ENCODE peak calls at places on chromosomes 16 and 17, in nine cellular contexts. One of them, this sample, is unnamed.

GRCh38 chr17:45115871-45116270 is 16.4 kb downstream of the PLCD3 start:
- DNase-seq in Karpas-422: no peak
- DNase-seq in adrenal gland: no peak
- DNase-seq in PC-9: no peak
- DNase-seq in endothelial cell: no peak
- DNase-seq in HS-5: no peak
- DNase-seq in stimulated activated CD4-positive, alpha-beta T cell treated with anti-CD3 and anti-CD28 coated beads, Interleukin-15, amount 100 ng/mL, for 1 hour: no peak
- DNase-seq in A549: no peak
- DNase-seq in amniotic epithelial cell: peak
- DNase-seq in this sample: no peak

GRCh38 chr16:86087011-86087453 is 188.1 kb downstream of the IRF8 start:
- DNase-seq in Karpas-422: no peak
- DNase-seq in adrenal gland: no peak
- DNase-seq in PC-9: no peak
- DNase-seq in endothelial cell: no peak
- DNase-seq in HS-5: no peak
- DNase-seq in stimulated activated CD4-positive, alpha-beta T cell treated with anti-CD3 and anti-CD28 coated beads, Interleukin-15, amount 100 ng/mL, for 1 hour: no peak
- DNase-seq in A549: no peak
- DNase-seq in amniotic epithelial cell: no peak
- DNase-seq in this sample: no peak

GRCh38 chr16:1494711-1495110 is 1.6 kb downstream of the TELO2 start:
- DNase-seq in Karpas-422: no peak
- DNase-seq in adrenal gland: no peak
- DNase-seq in PC-9: no peak
- DNase-seq in endothelial cell: no peak
- DNase-seq in HS-5: no peak
- DNase-seq in stimulated activated CD4-positive, alpha-beta T cell treated with anti-CD3 and anti-CD28 coated beads, Interleukin-15, amount 100 ng/mL, for 1 hour: no peak
- DNase-seq in A549: no peak
- DNase-seq in amniotic epithelial cell: no peak
- DNase-seq in this sample: no peak

GRCh38 chr16:27175888-27176287 is 27.4 kb upstream of the KDM8 start:
- DNase-seq in Karpas-422: no peak
- DNase-seq in adrenal gland: no peak
- DNase-seq in PC-9: no peak
- DNase-seq in endothelial cell: no peak
- DNase-seq in HS-5: no peak
- DNase-seq in stimulated activated CD4-positive, alpha-beta T cell treated with anti-CD3 and anti-CD28 coated beads, Interleukin-15, amount 100 ng/mL, for 1 hour: no peak
- DNase-seq in A549: peak
- DNase-seq in amniotic epithelial cell: no peak
- DNase-seq in this sample: no peak

GRCh38 chr16:15608398-15609285 is 34.3 kb downstream of the MARF1 start:
- DNase-seq in Karpas-422: no peak
- DNase-seq in adrenal gland: no peak
- DNase-seq in PC-9: no peak
- DNase-seq in endothelial cell: no peak
- DNase-seq in HS-5: no peak
- DNase-seq in stimulated activated CD4-positive, alpha-beta T cell treated with anti-CD3 and anti-CD28 coated beads, Interleukin-15, amount 100 ng/mL, for 1 hour: no peak
- DNase-seq in A549: no peak
- DNase-seq in amniotic epithelial cell: peak
- DNase-seq in this sample: no peak

GRCh38 chr17:33531311-33531710 is 238.2 kb upstream of the ASIC2 start:
- DNase-seq in Karpas-422: no peak
- DNase-seq in adrenal gland: no peak
- DNase-seq in PC-9: no peak
- DNase-seq in endothelial cell: no peak
- DNase-seq in HS-5: no peak
- DNase-seq in stimulated activated CD4-positive, alpha-beta T cell treated with anti-CD3 and anti-CD28 coated beads, Interleukin-15, amount 100 ng/mL, for 1 hour: no peak
- DNase-seq in A549: no peak
- DNase-seq in amniotic epithelial cell: no peak
- DNase-seq in this sample: no peak

GRCh38 chr17:652310-652709 is 62.3 kb downstream of the VPS53 start:
- DNase-seq in Karpas-422: no peak
- DNase-seq in adrenal gland: no peak
- DNase-seq in PC-9: no peak
- DNase-seq in endothelial cell: no peak
- DNase-seq in HS-5: no peak
- DNase-seq in stimulated activated CD4-positive, alpha-beta T cell treated with anti-CD3 and anti-CD28 coated beads, Interleukin-15, amount 100 ng/mL, for 1 hour: no peak
- DNase-seq in A549: no peak
- DNase-seq in amniotic epithelial cell: no peak
- DNase-seq in this sample: no peak

GRCh38 chr17:56581635-56582605 is 11.6 kb upstream of the NOG start:
- DNase-seq in Karpas-422: no peak
- DNase-seq in adrenal gland: no peak
- DNase-seq in PC-9: no peak
- DNase-seq in endothelial cell: no peak
- DNase-seq in HS-5: no peak
- DNase-seq in stimulated activated CD4-positive, alpha-beta T cell treated with anti-CD3 and anti-CD28 coated beads, Interleukin-15, amount 100 ng/mL, for 1 hour: no peak
- DNase-seq in A549: no peak
- DNase-seq in amniotic epithelial cell: no peak
- DNase-seq in this sample: no peak

GRCh38 chr16:67301080-67301757 is 21.9 kb downstream of the PLEKHG4 start:
- DNase-seq in Karpas-422: no peak
- DNase-seq in adrenal gland: no peak
- DNase-seq in PC-9: no peak
- DNase-seq in endothelial cell: no peak
- DNase-seq in HS-5: no peak
- DNase-seq in stimulated activated CD4-positive, alpha-beta T cell treated with anti-CD3 and anti-CD28 coated beads, Interleukin-15, amount 100 ng/mL, for 1 hour: no peak
- DNase-seq in A549: no peak
- DNase-seq in amniotic epithelial cell: no peak
- DNase-seq in this sample: no peak

GRCh38 chr16:14148569-14148968 is 77.5 kb downstream of the MRTFB start:
- DNase-seq in Karpas-422: peak
- DNase-seq in adrenal gland: no peak
- DNase-seq in PC-9: no peak
- DNase-seq in endothelial cell: no peak
- DNase-seq in HS-5: no peak
- DNase-seq in stimulated activated CD4-positive, alpha-beta T cell treated with anti-CD3 and anti-CD28 coated beads, Interleukin-15, amount 100 ng/mL, for 1 hour: no peak
- DNase-seq in A549: peak
- DNase-seq in amniotic epithelial cell: no peak
- DNase-seq in this sample: no peak

GRCh38 chr16:56606688-56607618 is 1.4 kb upstream of the MT2A start:
- DNase-seq in Karpas-422: no peak
- DNase-seq in adrenal gland: peak
- DNase-seq in PC-9: peak
- DNase-seq in endothelial cell: peak
- DNase-seq in HS-5: peak
- DNase-seq in stimulated activated CD4-positive, alpha-beta T cell treated with anti-CD3 and anti-CD28 coated beads, Interleukin-15, amount 100 ng/mL, for 1 hour: no peak
- DNase-seq in A549: peak
- DNase-seq in amniotic epithelial cell: peak
- DNase-seq in this sample: peak

GRCh38 chr17:10156579-10157488 is 41.6 kb downstream of the GAS7 start:
- DNase-seq in Karpas-422: peak
- DNase-seq in adrenal gland: peak
- DNase-seq in PC-9: no peak
- DNase-seq in endothelial cell: no peak
- DNase-seq in HS-5: no peak
- DNase-seq in stimulated activated CD4-positive, alpha-beta T cell treated with anti-CD3 and anti-CD28 coated beads, Interleukin-15, amount 100 ng/mL, for 1 hour: no peak
- DNase-seq in A549: no peak
- DNase-seq in amniotic epithelial cell: no peak
- DNase-seq in this sample: no peak

GRCh38 chr16:21101631-21102420 is 48.8 kb downstream of the DNAH3 start:
- DNase-seq in Karpas-422: peak
- DNase-seq in adrenal gland: no peak
- DNase-seq in PC-9: no peak
- DNase-seq in endothelial cell: peak
- DNase-seq in HS-5: no peak
- DNase-seq in stimulated activated CD4-positive, alpha-beta T cell treated with anti-CD3 and anti-CD28 coated beads, Interleukin-15, amount 100 ng/mL, for 1 hour: peak
- DNase-seq in A549: peak
- DNase-seq in amniotic epithelial cell: peak
- DNase-seq in this sample: peak

GRCh38 chr16:4371481-4372314 is at the start of gene VASN:
- DNase-seq in Karpas-422: peak
- DNase-seq in adrenal gland: peak
- DNase-seq in PC-9: peak
- DNase-seq in endothelial cell: peak
- DNase-seq in HS-5: no peak
- DNase-seq in stimulated activated CD4-positive, alpha-beta T cell treated with anti-CD3 and anti-CD28 coated beads, Interleukin-15, amount 100 ng/mL, for 1 hour: peak
- DNase-seq in A549: peak
- DNase-seq in amniotic epithelial cell: peak
- DNase-seq in this sample: peak

GRCh38 chr17:561118-561517 is 153.5 kb downstream of the VPS53 start:
- DNase-seq in Karpas-422: no peak
- DNase-seq in adrenal gland: no peak
- DNase-seq in PC-9: no peak
- DNase-seq in endothelial cell: no peak
- DNase-seq in HS-5: no peak
- DNase-seq in stimulated activated CD4-positive, alpha-beta T cell treated with anti-CD3 and anti-CD28 coated beads, Interleukin-15, amount 100 ng/mL, for 1 hour: no peak
- DNase-seq in A549: no peak
- DNase-seq in amniotic epithelial cell: peak
- DNase-seq in this sample: no peak

GRCh38 chr17:36082062-36082461 is 7.9 kb downstream of the CCL3 start:
- DNase-seq in Karpas-422: no peak
- DNase-seq in adrenal gland: no peak
- DNase-seq in PC-9: no peak
- DNase-seq in endothelial cell: no peak
- DNase-seq in HS-5: no peak
- DNase-seq in stimulated activated CD4-positive, alpha-beta T cell treated with anti-CD3 and anti-CD28 coated beads, Interleukin-15, amount 100 ng/mL, for 1 hour: no peak
- DNase-seq in A549: no peak
- DNase-seq in amniotic epithelial cell: no peak
- DNase-seq in this sample: no peak

GRCh38 chr17:15947331-15947730 is 2.4 kb downstream of the ADORA2B start:
- DNase-seq in Karpas-422: no peak
- DNase-seq in adrenal gland: no peak
- DNase-seq in PC-9: peak
- DNase-seq in endothelial cell: no peak
- DNase-seq in HS-5: no peak
- DNase-seq in stimulated activated CD4-positive, alpha-beta T cell treated with anti-CD3 and anti-CD28 coated beads, Interleukin-15, amount 100 ng/mL, for 1 hour: no peak
- DNase-seq in A549: no peak
- DNase-seq in amniotic epithelial cell: no peak
- DNase-seq in this sample: no peak

GRCh38 chr16:35750701-35751104 is 2291.3 kb downstream of the TP53TG3F start:
- DNase-seq in Karpas-422: no peak
- DNase-seq in adrenal gland: peak
- DNase-seq in PC-9: no peak
- DNase-seq in endothelial cell: no peak
- DNase-seq in HS-5: no peak
- DNase-seq in stimulated activated CD4-positive, alpha-beta T cell treated with anti-CD3 and anti-CD28 coated beads, Interleukin-15, amount 100 ng/mL, for 1 hour: no peak
- DNase-seq in A549: no peak
- DNase-seq in amniotic epithelial cell: no peak
- DNase-seq in this sample: no peak

GRCh38 chr16:7597677-7598076 is 265.0 kb downstream of the RBFOX1 start:
- DNase-seq in Karpas-422: no peak
- DNase-seq in adrenal gland: no peak
- DNase-seq in PC-9: no peak
- DNase-seq in endothelial cell: no peak
- DNase-seq in HS-5: no peak
- DNase-seq in stimulated activated CD4-positive, alpha-beta T cell treated with anti-CD3 and anti-CD28 coated beads, Interleukin-15, amount 100 ng/mL, for 1 hour: no peak
- DNase-seq in A549: no peak
- DNase-seq in amniotic epithelial cell: no peak
- DNase-seq in this sample: no peak

GRCh38 chr17:59848385-59848668 is 44.4 kb downstream of the TUBD1 start:
- DNase-seq in Karpas-422: no peak
- DNase-seq in adrenal gland: peak
- DNase-seq in PC-9: no peak
- DNase-seq in endothelial cell: no peak
- DNase-seq in HS-5: no peak
- DNase-seq in stimulated activated CD4-positive, alpha-beta T cell treated with anti-CD3 and anti-CD28 coated beads, Interleukin-15, amount 100 ng/mL, for 1 hour: no peak
- DNase-seq in A549: no peak
- DNase-seq in amniotic epithelial cell: no peak
- DNase-seq in this sample: no peak

GRCh38 chr16:24996301-24996700 is 18.9 kb downstream of the ARHGAP17 start:
- DNase-seq in Karpas-422: no peak
- DNase-seq in adrenal gland: peak
- DNase-seq in PC-9: no peak
- DNase-seq in endothelial cell: no peak
- DNase-seq in HS-5: no peak
- DNase-seq in stimulated activated CD4-positive, alpha-beta T cell treated with anti-CD3 and anti-CD28 coated beads, Interleukin-15, amount 100 ng/mL, for 1 hour: no peak
- DNase-seq in A549: no peak
- DNase-seq in amniotic epithelial cell: peak
- DNase-seq in this sample: no peak

GRCh38 chr16:49332589-49333267 is 40.9 kb upstream of the C16orf78 start:
- DNase-seq in Karpas-422: no peak
- DNase-seq in adrenal gland: no peak
- DNase-seq in PC-9: no peak
- DNase-seq in endothelial cell: no peak
- DNase-seq in HS-5: no peak
- DNase-seq in stimulated activated CD4-positive, alpha-beta T cell treated with anti-CD3 and anti-CD28 coated beads, Interleukin-15, amount 100 ng/mL, for 1 hour: no peak
- DNase-seq in A549: no peak
- DNase-seq in amniotic epithelial cell: no peak
- DNase-seq in this sample: no peak

GRCh38 chr16:48087639-48088038 is 68.2 kb downstream of the ABCC12 start:
- DNase-seq in Karpas-422: no peak
- DNase-seq in adrenal gland: no peak
- DNase-seq in PC-9: no peak
- DNase-seq in endothelial cell: no peak
- DNase-seq in HS-5: no peak
- DNase-seq in stimulated activated CD4-positive, alpha-beta T cell treated with anti-CD3 and anti-CD28 coated beads, Interleukin-15, amount 100 ng/mL, for 1 hour: no peak
- DNase-seq in A549: no peak
- DNase-seq in amniotic epithelial cell: no peak
- DNase-seq in this sample: no peak

GRCh38 chr17:10612957-10613744 is 44.0 kb downstream of the MYH3 start:
- DNase-seq in Karpas-422: no peak
- DNase-seq in adrenal gland: no peak
- DNase-seq in PC-9: no peak
- DNase-seq in endothelial cell: no peak
- DNase-seq in HS-5: peak
- DNase-seq in stimulated activated CD4-positive, alpha-beta T cell treated with anti-CD3 and anti-CD28 coated beads, Interleukin-15, amount 100 ng/mL, for 1 hour: no peak
- DNase-seq in A549: no peak
- DNase-seq in amniotic epithelial cell: peak
- DNase-seq in this sample: no peak

GRCh38 chr17:13230350-13230900 is 212.6 kb upstream of the ELAC2 start:
- DNase-seq in Karpas-422: no peak
- DNase-seq in adrenal gland: no peak
- DNase-seq in PC-9: no peak
- DNase-seq in endothelial cell: no peak
- DNase-seq in HS-5: no peak
- DNase-seq in stimulated activated CD4-positive, alpha-beta T cell treated with anti-CD3 and anti-CD28 coated beads, Interleukin-15, amount 100 ng/mL, for 1 hour: no peak
- DNase-seq in A549: no peak
- DNase-seq in amniotic epithelial cell: no peak
- DNase-seq in this sample: no peak

GRCh38 chr17:37608369-37609169 is 649 bp downstream of the SYNRG start:
- DNase-seq in Karpas-422: peak
- DNase-seq in adrenal gland: no peak
- DNase-seq in PC-9: no peak
- DNase-seq in endothelial cell: peak
- DNase-seq in HS-5: no peak
- DNase-seq in stimulated activated CD4-positive, alpha-beta T cell treated with anti-CD3 and anti-CD28 coated beads, Interleukin-15, amount 100 ng/mL, for 1 hour: no peak
- DNase-seq in A549: peak
- DNase-seq in amniotic epithelial cell: peak
- DNase-seq in this sample: no peak

GRCh38 chr16:11668590-11669379 is 530 bp downstream of the SNN start:
- DNase-seq in Karpas-422: no peak
- DNase-seq in adrenal gland: no peak
- DNase-seq in PC-9: no peak
- DNase-seq in endothelial cell: peak
- DNase-seq in HS-5: no peak
- DNase-seq in stimulated activated CD4-positive, alpha-beta T cell treated with anti-CD3 and anti-CD28 coated beads, Interleukin-15, amount 100 ng/mL, for 1 hour: no peak
- DNase-seq in A549: no peak
- DNase-seq in amniotic epithelial cell: no peak
- DNase-seq in this sample: no peak

GRCh38 chr17:28338056-28338768 is 2.7 kb downstream of the TNFAIP1 start:
- DNase-seq in Karpas-422: no peak
- DNase-seq in adrenal gland: peak
- DNase-seq in PC-9: no peak
- DNase-seq in endothelial cell: no peak
- DNase-seq in HS-5: no peak
- DNase-seq in stimulated activated CD4-positive, alpha-beta T cell treated with anti-CD3 and anti-CD28 coated beads, Interleukin-15, amount 100 ng/mL, for 1 hour: no peak
- DNase-seq in A549: no peak
- DNase-seq in amniotic epithelial cell: peak
- DNase-seq in this sample: no peak

GRCh38 chr17:75695141-75695829 is 26.0 kb upstream of the ITGB4 start:
- DNase-seq in Karpas-422: no peak
- DNase-seq in adrenal gland: no peak
- DNase-seq in PC-9: no peak
- DNase-seq in endothelial cell: no peak
- DNase-seq in HS-5: no peak
- DNase-seq in stimulated activated CD4-positive, alpha-beta T cell treated with anti-CD3 and anti-CD28 coated beads, Interleukin-15, amount 100 ng/mL, for 1 hour: no peak
- DNase-seq in A549: peak
- DNase-seq in amniotic epithelial cell: peak
- DNase-seq in this sample: peak

GRCh38 chr17:69723741-69724140 is 309.2 kb downstream of the MAP2K6 start:
- DNase-seq in Karpas-422: no peak
- DNase-seq in adrenal gland: no peak
- DNase-seq in PC-9: no peak
- DNase-seq in endothelial cell: no peak
- DNase-seq in HS-5: no peak
- DNase-seq in stimulated activated CD4-positive, alpha-beta T cell treated with anti-CD3 and anti-CD28 coated beads, Interleukin-15, amount 100 ng/mL, for 1 hour: no peak
- DNase-seq in A549: peak
- DNase-seq in amniotic epithelial cell: peak
- DNase-seq in this sample: no peak

GRCh38 chr16:8370374-8371015 is 219.8 kb downstream of the TMEM114 start:
- DNase-seq in Karpas-422: no peak
- DNase-seq in adrenal gland: no peak
- DNase-seq in PC-9: no peak
- DNase-seq in endothelial cell: no peak
- DNase-seq in HS-5: no peak
- DNase-seq in stimulated activated CD4-positive, alpha-beta T cell treated with anti-CD3 and anti-CD28 coated beads, Interleukin-15, amount 100 ng/mL, for 1 hour: no peak
- DNase-seq in A549: peak
- DNase-seq in amniotic epithelial cell: peak
- DNase-seq in this sample: no peak

This sample was measured in HCT116.